ENCODE peak calls at places on chromosome 13, in four cellular contexts. P is HCT116, U is HepG2, L is K562. H is an unnamed sample.

GRCh38 chr13:48731957-48732569 is 78.3 kb downstream of the CYSLTR2 start:
- DNase-seq in P (peak; percentile 28), U (peak; percentile 11), L (peak; percentile 55), H (no peak)

GRCh38 chr13:41428155-41428554 is 29.2 kb upstream of the RGCC start:
- DNase-seq in P (no peak), U (no peak), L (no peak), H (no peak)

GRCh38 chr13:40776681-40777165 is 5.7 kb upstream of the MRPS31 start:
- DNase-seq in P (no peak), U (no peak), L (peak; percentile 32), H (no peak)

GRCh38 chr13:21528616-21529015 is 69.5 kb upstream of the ZDHHC20 start:
- DNase-seq in P (no peak), U (no peak), L (no peak), H (no peak)

GRCh38 chr13:50353651-50354415 is 338.6 kb downstream of the KCNRG start:
- DNase-seq in P (no peak), U (no peak), L (no peak), H (no peak)

GRCh38 chr13:106077017-106077416 is 458.4 kb downstream of the EFNB2 start:
- DNase-seq in P (no peak), U (no peak), L (no peak), H (no peak)

GRCh38 chr13:45167611-45168554 is 33.0 kb downstream of the KCTD4 start:
- DNase-seq in P (peak; percentile 85), U (no peak), L (peak; percentile 3), H (no peak)

GRCh38 chr13:35700661-35701060 is 224.2 kb upstream of the MAB21L1 start:
- DNase-seq in P (no peak), U (no peak), L (no peak), H (no peak)

GRCh38 chr13:51832471-51833152 is 12.4 kb downstream of the TMEM272 start:
- DNase-seq in P (no peak), U (no peak), L (no peak), H (no peak)

GRCh38 chr13:88726075-88726474 is 1054.9 kb downstream of the SLITRK5 start:
- DNase-seq in P (no peak), U (no peak), L (no peak), H (no peak)

GRCh38 chr13:110010433-110011135 is 224.2 kb upstream of the IRS2 start:
- DNase-seq in P (no peak), U (no peak), L (no peak), H (no peak)

GRCh38 chr13:103272770-103273169 is 206.6 kb upstream of the SLC10A2 start:
- DNase-seq in P (no peak), U (no peak), L (no peak), H (no peak)

GRCh38 chr13:114118086-114118762 is 14.2 kb downstream of the RASA3 start:
- DNase-seq in P (no peak), U (peak; percentile 62), L (no peak), H (no peak)

GRCh38 chr13:53098455-53098854 is 69.8 kb downstream of the OLFM4 start:
- DNase-seq in P (no peak), U (no peak), L (no peak), H (no peak)

GRCh38 chr13:45879666-45880065 is 28.1 kb upstream of the SIAH3 start:
- DNase-seq in P (peak; percentile 56), U (peak; percentile 39), L (peak; percentile 21), H (no peak)

DNA sequence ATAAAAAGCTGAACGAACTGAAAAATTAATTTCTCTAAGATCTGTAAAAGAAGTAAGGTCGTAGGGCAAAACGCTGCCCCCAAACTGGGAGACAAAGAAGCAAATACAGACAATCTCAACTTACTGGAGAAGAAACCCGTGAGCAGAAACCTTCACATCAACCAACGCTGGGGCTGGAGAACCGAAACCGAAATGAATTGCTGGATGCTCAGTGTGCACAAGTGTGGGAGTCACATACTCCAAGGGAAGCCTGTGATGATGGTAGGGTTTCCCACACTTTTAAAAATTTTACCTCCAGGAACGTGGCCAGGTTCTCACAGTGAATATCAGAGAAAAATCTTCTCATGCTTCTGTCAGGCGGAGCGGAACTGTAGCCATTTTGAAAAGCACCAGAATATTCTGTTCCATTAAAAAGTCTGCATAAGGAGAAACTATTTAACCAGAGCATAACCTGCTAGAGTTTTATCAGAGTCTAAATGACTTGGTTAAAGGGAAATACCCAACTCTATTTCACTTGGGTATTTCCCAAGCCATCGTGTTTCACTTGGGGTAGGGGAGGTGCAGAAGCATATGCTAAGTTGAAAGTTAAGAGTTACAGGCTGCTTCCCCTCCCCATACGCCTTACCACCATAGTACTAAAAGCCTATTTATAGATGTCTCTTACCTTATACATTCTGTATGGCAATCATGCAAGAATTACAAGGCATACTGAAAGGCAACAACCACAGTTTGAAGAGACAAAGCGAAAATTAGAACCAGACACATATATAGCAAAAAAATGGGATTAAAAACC is 110.5 kb upstream of the SLITRK1 start:
- DNase-seq in P (no peak), U (no peak), L (no peak), H (no peak)
- H3K4me3 ChIP-seq in P (no peak overlapping the region), U (no peak overlapping the region), L (no peak overlapping the region), H (no peak overlapping the region)

DNA sequence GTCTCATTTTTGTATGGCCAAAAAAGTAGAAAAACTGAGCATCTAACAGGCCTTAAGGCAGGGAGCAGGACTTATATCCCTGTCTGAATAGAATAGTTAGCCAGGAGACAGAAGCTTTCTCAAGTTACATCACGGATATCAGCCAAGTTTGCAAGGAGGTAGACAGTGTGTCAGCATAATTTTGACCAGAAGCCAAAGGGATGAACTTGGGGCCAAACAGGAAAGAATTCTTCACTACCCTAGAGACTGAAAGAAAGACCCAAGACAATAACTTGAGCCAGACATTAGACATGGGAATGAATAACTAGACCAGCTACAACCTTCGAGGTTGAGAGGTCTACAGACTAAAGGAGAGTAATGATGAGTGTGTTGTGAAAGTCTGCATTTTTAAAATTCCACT is 48.1 kb upstream of the PCDH9 start:
- DNase-seq in P (no peak), U (no peak), L (no peak), H (no peak)
- TF ChIP-seq TCF7L2 in P (no peak), U (no peak), L (no peak), H (no peak)

GRCh38 chr13:20118268-20119140 is 42.3 kb downstream of the GJA3 start:
- DNase-seq in P (no peak), U (no peak), L (peak; percentile 41), H (no peak)

GRCh38 chr13:20125129-20125782 is 35.6 kb downstream of the GJA3 start:
- DNase-seq in P (no peak), U (no peak), L (no peak), H (no peak)

GRCh38 chr13:20124303-20124702 is 36.5 kb downstream of the GJA3 start:
- DNase-seq in P (no peak), U (no peak), L (no peak), H (no peak)

GRCh38 chr13:20119960-20120359 is 40.9 kb downstream of the GJA3 start:
- DNase-seq in P (no peak), U (no peak), L (no peak), H (no peak)

DNA sequence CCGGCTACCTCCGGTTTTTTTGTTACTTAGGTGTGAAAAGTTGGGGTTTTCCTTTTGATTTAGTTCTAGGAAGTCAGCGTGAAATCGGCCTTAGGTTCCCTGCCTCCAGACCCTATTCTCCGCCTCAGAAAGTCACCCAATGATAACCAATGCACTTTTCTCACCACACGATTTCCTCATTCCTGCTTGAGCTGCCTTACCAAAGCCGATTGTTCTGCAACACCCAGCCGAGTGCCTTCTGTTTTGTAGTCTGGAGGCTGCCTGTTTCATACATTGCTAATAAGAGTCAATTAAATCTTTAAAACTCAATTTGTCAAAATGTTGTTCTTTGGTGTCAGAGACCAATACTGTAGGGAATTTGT is 39.7 kb downstream of the GJA3 start:
- DNase-seq in P (no peak), U (peak; percentile 30), L (no peak), H (no peak)
- H3K4me3 ChIP-seq in P (peak overlapping the region; percentile 36), U (peak overlapping the region; percentile 59), L (peak overlapping the region; percentile 29), H (peak overlapping the region; percentile 68)

DNA sequence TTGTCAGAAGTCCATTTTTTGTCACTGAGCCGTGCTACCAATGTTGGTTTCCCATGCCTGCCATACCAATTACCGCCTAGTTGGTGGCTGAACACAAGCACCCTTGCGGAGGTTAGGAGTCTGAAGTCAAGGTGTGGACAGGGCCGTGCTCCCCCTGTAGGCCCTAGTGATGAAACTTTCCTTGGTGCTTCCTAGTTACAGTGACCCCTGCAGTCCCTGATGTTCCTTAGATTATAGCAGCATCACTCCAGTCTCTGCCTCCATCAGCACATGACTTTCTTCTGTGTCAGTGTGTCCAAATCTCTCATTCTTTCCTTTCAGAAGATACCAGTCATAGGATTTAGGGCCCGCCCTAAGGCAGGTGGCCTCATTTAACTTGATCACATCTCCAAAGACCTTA is 99.0 kb downstream of the MYO16 start:
- DNase-seq in P (peak; percentile 77), U (peak; percentile 33), L (peak; percentile 30), H (no peak)
- TF ChIP-seq TCF7L2 in P (no peak), U (no peak), L (no peak), H (no peak)

DNA sequence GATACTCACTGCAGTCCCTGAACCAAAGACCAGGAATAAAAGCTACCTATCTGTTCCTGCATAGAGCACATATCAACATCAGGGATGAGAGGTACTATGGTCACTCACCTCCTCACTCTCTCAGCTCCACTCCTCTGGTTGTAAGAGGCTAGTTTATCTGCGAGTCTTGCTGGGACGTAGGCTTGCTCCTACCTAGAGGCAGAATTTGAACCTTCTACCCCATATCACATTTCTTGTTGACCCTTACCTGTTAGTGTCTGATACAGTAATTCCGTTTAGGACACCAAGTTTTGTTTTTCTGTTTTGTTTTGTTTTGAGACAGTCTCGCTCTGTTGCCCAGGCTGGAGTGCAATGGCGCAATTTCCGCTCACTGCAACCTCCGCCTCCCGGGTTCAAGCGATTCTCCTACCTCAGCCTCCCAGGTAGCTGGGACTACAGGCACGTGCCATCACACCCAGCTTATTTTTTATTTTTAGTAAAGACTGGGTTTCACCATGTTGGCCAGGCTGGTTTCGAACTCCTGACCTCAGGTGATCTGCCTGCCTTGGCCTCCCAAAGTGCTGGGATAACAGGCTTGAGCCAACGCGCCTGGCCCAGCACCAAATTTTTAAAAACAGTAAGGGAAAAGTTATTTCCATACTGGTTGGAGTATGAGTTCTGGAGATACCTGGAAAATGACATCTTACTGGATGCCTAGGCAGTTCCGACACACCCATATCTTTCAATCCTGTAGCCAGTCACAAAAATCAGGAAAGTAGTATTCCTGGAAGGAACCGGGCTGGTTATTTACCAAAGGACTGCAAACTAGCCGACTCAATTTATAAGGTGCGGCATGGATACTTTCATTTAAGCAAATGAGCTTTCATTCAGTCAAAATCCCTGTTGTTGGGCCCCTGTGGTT is 800 bp downstream of the EPSTI1 start:
- DNase-seq in P (no peak), U (no peak), L (no peak), H (no peak)
- H3K4me3 ChIP-seq in P (peak overlapping the region; percentile 35), U (peak overlapping the region; percentile 43), L (no peak overlapping the region), H (peak overlapping the region; percentile 46)

GRCh38 chr13:24184855-24185254 is 24.3 kb downstream of the SPATA13 start:
- DNase-seq in P (no peak), U (no peak), L (no peak), H (no peak)
- TF ChIP-seq TCF7L2 in P (no peak), U (no peak), L (no peak), H (no peak)

DNA sequence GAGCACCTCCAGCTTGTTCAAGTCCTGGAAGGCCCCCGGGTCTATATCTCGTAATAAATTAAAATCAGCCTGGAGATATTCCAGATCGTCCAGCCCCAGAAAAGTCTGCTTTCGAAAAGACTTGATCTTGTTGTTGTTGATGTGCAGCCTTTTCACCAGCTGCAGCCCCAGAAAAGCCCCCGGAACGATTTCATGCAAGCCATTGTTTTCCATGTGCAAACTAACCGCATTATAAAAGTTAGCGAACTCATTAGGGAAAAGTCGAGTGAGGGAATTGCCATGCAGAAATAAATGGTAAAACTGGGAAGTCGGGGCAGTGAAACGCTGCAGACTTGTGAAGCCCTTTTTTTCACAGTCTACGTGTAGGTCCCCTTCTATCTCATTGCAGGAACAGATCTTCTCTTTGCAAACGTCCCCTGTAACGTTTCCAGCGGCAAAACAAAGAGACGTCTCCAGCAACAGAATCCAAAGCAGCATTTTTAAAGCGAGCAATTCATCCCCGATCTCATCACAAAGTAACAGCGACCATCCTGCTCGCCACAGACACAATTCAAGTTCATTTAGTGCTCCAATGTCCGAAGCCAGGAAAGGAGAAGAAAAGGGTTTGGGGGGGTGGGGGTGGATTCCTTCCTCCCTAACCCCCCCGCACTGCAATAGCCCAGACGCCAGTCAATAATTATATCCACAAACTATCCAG is 1.1 kb downstream of the SLITRK1 start:
- DNase-seq in P (no peak), U (no peak), L (no peak), H (no peak)
- H3K4me3 ChIP-seq in P (no peak overlapping the region), U (no peak overlapping the region), L (no peak overlapping the region), H (peak overlapping the region; percentile 52)